ENCODE peak calls at places on chromosomes 11 and 22, in five cellular contexts. One of them, this sample, is unnamed.
A peak's percentile ranks its signal among the peaks of the same experiment; 100 is the strongest.

GRCh38 chr22:37419916-37420655 is 7.2 kb downstream of the ELFN2 start:
- DNase-seq in CD8-positive, alpha-beta T cell: peak; percentile 24
- DNase-seq in RPMI8226: peak; percentile 40
- DNase-seq in immature natural killer cell: peak; percentile 24
- DNase-seq in pulmonary artery endothelial cell: no peak
- DNase-seq in this sample: no peak

GRCh38 chr11:103661185-103661584 is 375.3 kb upstream of the DDI1 start:
- DNase-seq in pulmonary artery endothelial cell: no peak
- DNase-seq in RPMI8226: no peak
- DNase-seq in CD8-positive, alpha-beta T cell: no peak
- DNase-seq in immature natural killer cell: no peak
- DNase-seq in this sample: no peak

GRCh38 chr11:17343907-17344306 is 7.7 kb upstream of the NCR3LG1 start:
- DNase-seq in pulmonary artery endothelial cell: no peak
- DNase-seq in RPMI8226: no peak
- DNase-seq in immature natural killer cell: no peak
- DNase-seq in CD8-positive, alpha-beta T cell: no peak
- DNase-seq in this sample: no peak

GRCh38 chr11:36399236-36399635 is 103.1 kb downstream of the PRR5L start:
- DNase-seq in CD8-positive, alpha-beta T cell: no peak
- DNase-seq in pulmonary artery endothelial cell: no peak
- DNase-seq in RPMI8226: peak; percentile 5
- DNase-seq in immature natural killer cell: peak; percentile 59
- DNase-seq in this sample: no peak

GRCh38 chr11:60910281-60910687 is 3.7 kb upstream of the TMEM109 start:
- DNase-seq in pulmonary artery endothelial cell: no peak
- DNase-seq in RPMI8226: peak; percentile 90
- DNase-seq in immature natural killer cell: no peak
- DNase-seq in CD8-positive, alpha-beta T cell: no peak
- DNase-seq in this sample: peak; percentile 82

GRCh38 chr11:72119188-72119587 is 6.7 kb upstream of the ANAPC15 start:
- DNase-seq in pulmonary artery endothelial cell: no peak
- DNase-seq in immature natural killer cell: no peak
- DNase-seq in RPMI8226: no peak
- DNase-seq in CD8-positive, alpha-beta T cell: no peak
- DNase-seq in this sample: no peak

GRCh38 chr22:17258015-17258827 is 39.0 kb upstream of the ADA2 start:
- DNase-seq in RPMI8226: peak; percentile 80
- DNase-seq in CD8-positive, alpha-beta T cell: peak; percentile 50
- DNase-seq in pulmonary artery endothelial cell: no peak
- DNase-seq in immature natural killer cell: peak; percentile 48
- DNase-seq in this sample: peak; percentile 84

GRCh38 chr11:122178795-122179194 is 62.8 kb upstream of the BLID start:
- DNase-seq in immature natural killer cell: no peak
- DNase-seq in pulmonary artery endothelial cell: no peak
- DNase-seq in RPMI8226: no peak
- DNase-seq in CD8-positive, alpha-beta T cell: no peak
- DNase-seq in this sample: no peak

GRCh38 chr11:24900524-24900923 is 403.7 kb downstream of the LUZP2 start:
- DNase-seq in CD8-positive, alpha-beta T cell: no peak
- DNase-seq in RPMI8226: no peak
- DNase-seq in pulmonary artery endothelial cell: no peak
- DNase-seq in immature natural killer cell: no peak
- DNase-seq in this sample: peak; percentile 25

GRCh38 chr11:118175031-118175531 is 1.4 kb downstream of the SCN2B start:
- DNase-seq in pulmonary artery endothelial cell: no peak
- DNase-seq in immature natural killer cell: no peak
- DNase-seq in RPMI8226: no peak
- DNase-seq in CD8-positive, alpha-beta T cell: no peak
- DNase-seq in this sample: no peak

GRCh38 chr11:818396-819128 is at the start of gene PNPLA2:
- DNase-seq in immature natural killer cell: no peak
- DNase-seq in CD8-positive, alpha-beta T cell: no peak
- DNase-seq in RPMI8226: no peak
- DNase-seq in pulmonary artery endothelial cell: no peak
- DNase-seq in this sample: no peak

This sample was measured in GM20000.